ENCODE peak calls at places on chromosomes 12 and 14, in seven cellular contexts. One of them, this sample, is unnamed.

GRCh38 chr12:1870086-1870485 is 48.4 kb downstream of the CACNA2D4 start:
- DNase-seq in activated naive CD8-positive, alpha-beta T cell treated with anti-CD3 and anti-CD28 coated beads, Interleukin-2, amount 50 U/mL, for 24 hours: no peak
- DNase-seq in fibroblast of the aortic adventitia: no peak
- DNase-seq in SK-MEL-5: no peak
- DNase-seq in H1: peak
- DNase-seq in WTC11: no peak
- DNase-seq in naive thymus-derived CD8-positive, alpha-beta T cell: no peak
- DNase-seq in this sample: no peak

GRCh38 chr14:58805057-58805456 is 167.3 kb downstream of the DACT1 start:
- DNase-seq in SK-MEL-5: no peak
- DNase-seq in H1: no peak
- DNase-seq in activated naive CD8-positive, alpha-beta T cell treated with anti-CD3 and anti-CD28 coated beads, Interleukin-2, amount 50 U/mL, for 24 hours: no peak
- DNase-seq in fibroblast of the aortic adventitia: peak
- DNase-seq in naive thymus-derived CD8-positive, alpha-beta T cell: no peak
- DNase-seq in WTC11: no peak
- DNase-seq in this sample: peak

GRCh38 chr12:3885179-3886094 is 12.2 kb upstream of the PARP11 start:
- DNase-seq in activated naive CD8-positive, alpha-beta T cell treated with anti-CD3 and anti-CD28 coated beads, Interleukin-2, amount 50 U/mL, for 24 hours: no peak
- DNase-seq in naive thymus-derived CD8-positive, alpha-beta T cell: peak
- DNase-seq in fibroblast of the aortic adventitia: peak
- DNase-seq in WTC11: no peak
- DNase-seq in SK-MEL-5: peak
- DNase-seq in H1: no peak
- DNase-seq in this sample: no peak

GRCh38 chr12:113778432-113779128 is 187.5 kb downstream of the RBM19 start:
- DNase-seq in naive thymus-derived CD8-positive, alpha-beta T cell: no peak
- DNase-seq in H1: peak
- DNase-seq in WTC11: no peak
- DNase-seq in activated naive CD8-positive, alpha-beta T cell treated with anti-CD3 and anti-CD28 coated beads, Interleukin-2, amount 50 U/mL, for 24 hours: no peak
- DNase-seq in SK-MEL-5: no peak
- DNase-seq in fibroblast of the aortic adventitia: no peak
- DNase-seq in this sample: no peak

GRCh38 chr14:63046339-63047268 is 1.3 kb upstream of the KCNH5 start:
- DNase-seq in naive thymus-derived CD8-positive, alpha-beta T cell: no peak
- DNase-seq in H1: peak
- DNase-seq in SK-MEL-5: no peak
- DNase-seq in WTC11: peak
- DNase-seq in fibroblast of the aortic adventitia: no peak
- DNase-seq in activated naive CD8-positive, alpha-beta T cell treated with anti-CD3 and anti-CD28 coated beads, Interleukin-2, amount 50 U/mL, for 24 hours: no peak
- DNase-seq in this sample: no peak

GRCh38 chr12:53770281-53770680 is 18.5 kb upstream of the CISTR start:
- DNase-seq in WTC11: no peak
- DNase-seq in H1: no peak
- DNase-seq in activated naive CD8-positive, alpha-beta T cell treated with anti-CD3 and anti-CD28 coated beads, Interleukin-2, amount 50 U/mL, for 24 hours: no peak
- DNase-seq in SK-MEL-5: peak
- DNase-seq in fibroblast of the aortic adventitia: peak
- DNase-seq in naive thymus-derived CD8-positive, alpha-beta T cell: no peak
- DNase-seq in this sample: no peak

GRCh38 chr12:53676715-53677611 is 1.1 kb upstream of the ATP5MC2 start:
- DNase-seq in SK-MEL-5: no peak
- DNase-seq in H1: peak
- DNase-seq in WTC11: peak
- DNase-seq in activated naive CD8-positive, alpha-beta T cell treated with anti-CD3 and anti-CD28 coated beads, Interleukin-2, amount 50 U/mL, for 24 hours: peak
- DNase-seq in fibroblast of the aortic adventitia: peak
- DNase-seq in naive thymus-derived CD8-positive, alpha-beta T cell: peak
- DNase-seq in this sample: peak

GRCh38 chr12:123033392-123034021 is 53.0 kb downstream of the ARL6IP4 start:
- DNase-seq in activated naive CD8-positive, alpha-beta T cell treated with anti-CD3 and anti-CD28 coated beads, Interleukin-2, amount 50 U/mL, for 24 hours: no peak
- DNase-seq in H1: no peak
- DNase-seq in fibroblast of the aortic adventitia: no peak
- DNase-seq in naive thymus-derived CD8-positive, alpha-beta T cell: no peak
- DNase-seq in WTC11: no peak
- DNase-seq in SK-MEL-5: no peak
- DNase-seq in this sample: no peak

GRCh38 chr12:87784350-87784749 is 244.9 kb downstream of the C12orf50 start:
- DNase-seq in WTC11: no peak
- DNase-seq in H1: no peak
- DNase-seq in naive thymus-derived CD8-positive, alpha-beta T cell: no peak
- DNase-seq in fibroblast of the aortic adventitia: no peak
- DNase-seq in activated naive CD8-positive, alpha-beta T cell treated with anti-CD3 and anti-CD28 coated beads, Interleukin-2, amount 50 U/mL, for 24 hours: no peak
- DNase-seq in SK-MEL-5: peak
- DNase-seq in this sample: no peak

GRCh38 chr14:102481791-102482238 is 27.8 kb downstream of the ANKRD9 start:
- DNase-seq in SK-MEL-5: peak
- DNase-seq in activated naive CD8-positive, alpha-beta T cell treated with anti-CD3 and anti-CD28 coated beads, Interleukin-2, amount 50 U/mL, for 24 hours: no peak
- DNase-seq in WTC11: no peak
- DNase-seq in H1: no peak
- DNase-seq in fibroblast of the aortic adventitia: no peak
- DNase-seq in naive thymus-derived CD8-positive, alpha-beta T cell: no peak
- DNase-seq in this sample: no peak

GRCh38 chr14:39219075-39219499 is 14.6 kb upstream of the MIA2 start:
- DNase-seq in WTC11: no peak
- DNase-seq in H1: no peak
- DNase-seq in activated naive CD8-positive, alpha-beta T cell treated with anti-CD3 and anti-CD28 coated beads, Interleukin-2, amount 50 U/mL, for 24 hours: no peak
- DNase-seq in fibroblast of the aortic adventitia: peak
- DNase-seq in SK-MEL-5: no peak
- DNase-seq in naive thymus-derived CD8-positive, alpha-beta T cell: no peak
- DNase-seq in this sample: no peak

GRCh38 chr14:76293923-76294322 is 82.0 kb upstream of the ESRRB start:
- DNase-seq in naive thymus-derived CD8-positive, alpha-beta T cell: no peak
- DNase-seq in WTC11: no peak
- DNase-seq in H1: peak
- DNase-seq in SK-MEL-5: no peak
- DNase-seq in activated naive CD8-positive, alpha-beta T cell treated with anti-CD3 and anti-CD28 coated beads, Interleukin-2, amount 50 U/mL, for 24 hours: no peak
- DNase-seq in fibroblast of the aortic adventitia: no peak
- DNase-seq in this sample: no peak

GRCh38 chr12:105279460-105280056 is 43.6 kb upstream of the APPL2 start:
- DNase-seq in WTC11: peak
- DNase-seq in naive thymus-derived CD8-positive, alpha-beta T cell: peak
- DNase-seq in SK-MEL-5: peak
- DNase-seq in activated naive CD8-positive, alpha-beta T cell treated with anti-CD3 and anti-CD28 coated beads, Interleukin-2, amount 50 U/mL, for 24 hours: peak
- DNase-seq in H1: peak
- DNase-seq in fibroblast of the aortic adventitia: peak
- DNase-seq in this sample: peak

GRCh38 chr12:54017027-54017788 is 8.4 kb downstream of the HOXC8 start:
- DNase-seq in activated naive CD8-positive, alpha-beta T cell treated with anti-CD3 and anti-CD28 coated beads, Interleukin-2, amount 50 U/mL, for 24 hours: no peak
- DNase-seq in H1: peak
- DNase-seq in fibroblast of the aortic adventitia: no peak
- DNase-seq in naive thymus-derived CD8-positive, alpha-beta T cell: no peak
- DNase-seq in WTC11: no peak
- DNase-seq in SK-MEL-5: peak
- DNase-seq in this sample: peak

GRCh38 chr14:69318901-69319475 is 59.0 kb downstream of the GALNT16 start:
- DNase-seq in H1: peak
- DNase-seq in WTC11: peak
- DNase-seq in naive thymus-derived CD8-positive, alpha-beta T cell: no peak
- DNase-seq in SK-MEL-5: no peak
- DNase-seq in fibroblast of the aortic adventitia: no peak
- DNase-seq in activated naive CD8-positive, alpha-beta T cell treated with anti-CD3 and anti-CD28 coated beads, Interleukin-2, amount 50 U/mL, for 24 hours: no peak
- DNase-seq in this sample: no peak

GRCh38 chr14:81400852-81401251 is 728 bp upstream of the STON2 start:
- DNase-seq in naive thymus-derived CD8-positive, alpha-beta T cell: no peak
- DNase-seq in WTC11: no peak
- DNase-seq in activated naive CD8-positive, alpha-beta T cell treated with anti-CD3 and anti-CD28 coated beads, Interleukin-2, amount 50 U/mL, for 24 hours: peak
- DNase-seq in H1: no peak
- DNase-seq in SK-MEL-5: peak
- DNase-seq in fibroblast of the aortic adventitia: peak
- DNase-seq in this sample: no peak

This sample was measured in SHP77 treated with DMSO at 0.1 percent for 48 hours.